ENCODE peak calls at places on chromosomes 2 and 18, in seven cellular contexts. C, X, H, F, B, U and E are unnamed samples. For H3K36me3 and H3K27me3, the result is how much of the 10 kb centered on the place peaks cover.

GRCh38 chr2:98691307-98691706 is 39.6 kb downstream of the MGAT4A start:
- DNase-seq in C (no peak), X (no peak), B (no peak), U (no peak), H (no peak), F (no peak), E (no peak)

GRCh38 chr2:150601280-150602038 is 114.0 kb upstream of the RND3 start:
- DNase-seq in X (no peak), B (no peak), H (no peak), U (no peak), C (no peak), F (peak), E (no peak)

GRCh38 chr18:51151568-51152511 is 45.6 kb downstream of the MEX3C start:
- DNase-seq in X (no peak), U (no peak), F (no peak), H (peak), C (peak), B (no peak), E (no peak)

GRCh38 chr2:207936380-207936779 is 88.9 kb downstream of the PLEKHM3 start:
- DNase-seq in H (no peak), F (no peak), X (no peak), C (no peak), B (no peak), U (no peak), E (no peak)

GRCh38 chr18:63264871-63265270 is 54.7 kb downstream of the BCL2 start:
- DNase-seq in U (no peak), B (no peak), F (no peak), C (no peak), H (no peak), X (no peak), E (no peak)

GRCh38 chr2:3598197-3598910 is 3.4 kb downstream of the COLEC11 start:
- DNase-seq in H (no peak), C (no peak), F (no peak), U (no peak), X (no peak), B (no peak), E (no peak)

GRCh38 chr2:229407170-229407569 is 136.1 kb upstream of the PID1 start:
- DNase-seq in C (peak), U (peak), X (peak), B (no peak), H (peak), F (peak), E (peak)

GRCh38 chr2:215548714-215549113 is 112.8 kb upstream of the FN1 start:
- DNase-seq in U (no peak), X (no peak), B (no peak), C (no peak), F (peak), H (no peak), E (no peak)

GRCh38 chr18:13540783-13541182 is 185.6 kb downstream of the FAM210A start:
- DNase-seq in H (no peak), F (no peak), U (no peak), B (no peak), C (no peak), X (no peak), E (no peak)

GRCh38 chr2:96924775-96925747 is 55.2 kb upstream of the SEMA4C start:
- DNase-seq in U (no peak), F (no peak), B (no peak), H (no peak), X (peak), C (no peak), E (no peak)

GRCh38 chr2:33340265-33340664 is 136.2 kb upstream of the RASGRP3 start:
- DNase-seq in C (no peak), U (no peak), F (peak), B (no peak), H (peak), X (peak), E (peak)

GRCh38 chr18:51107594-51108305 is 77.7 kb downstream of the SMAD4 start:
- DNase-seq in B (no peak), X (no peak), C (no peak), U (no peak), H (no peak), F (no peak), E (no peak)

GRCh38 chr2:156343096-156343939 is 10.8 kb upstream of the NR4A2 start:
- DNase-seq in F (no peak), B (no peak), C (no peak), H (no peak), U (no peak), X (no peak), E (no peak)

GRCh38 chr2:241859436-241860183 is 916 bp upstream of the PDCD1 start:
- DNase-seq in X (peak), C (no peak), B (no peak), F (peak), U (no peak), H (peak), E (no peak)

GRCh38 chr2:209629622-209630021 is 142.0 kb upstream of the UNC80 start:
- DNase-seq in U (no peak), C (no peak), X (no peak), B (no peak), H (no peak), F (peak), E (no peak)

GRCh38 chr2:173175222-173175621 is 99.6 kb downstream of the MAP3K20 start:
- DNase-seq in C (no peak), B (no peak), F (peak), X (no peak), H (no peak), U (no peak), E (no peak)

GRCh38 chr18:61618816-61619215 is 274.0 kb downstream of the RNF152 start:
- DNase-seq in F (no peak), B (no peak), X (no peak), H (no peak), C (no peak), U (no peak), E (no peak)

GRCh38 chr2:200172944-200173481 is 133.5 kb upstream of the SPATS2L start:
- DNase-seq in F (peak), H (no peak), X (no peak), C (no peak), B (no peak), U (no peak), E (no peak)

GRCh38 chr2:68190991-68191731 is 33.5 kb downstream of the PNO1 start:
- DNase-seq in B (no peak), H (no peak), C (no peak), F (peak), U (no peak), X (no peak), E (no peak)

GRCh38 chr18:13549879-13550231 is 176.5 kb downstream of the FAM210A start:
- DNase-seq in C (no peak), X (no peak), B (no peak), U (no peak), H (no peak), F (no peak), E (no peak)

GRCh38 chr2:200380139-200380561 is 73.7 kb downstream of the SPATS2L start:
- DNase-seq in F (no peak), B (no peak), C (no peak), H (no peak), U (peak), X (no peak), E (no peak)

GRCh38 chr2:176001281-176001902 is 675 bp downstream of the LNPK start:
- DNase-seq in H (peak), C (peak), F (peak), B (no peak), U (peak), X (peak), E (peak)

GRCh38 chr18:39960545-39960944 is 1994.5 kb upstream of the PIK3C3 start:
- DNase-seq in B (no peak), X (no peak), H (no peak), U (no peak), C (no peak), F (no peak), E (no peak)

GRCh38 chr2:127404466-127405251 is 13.6 kb upstream of the PROC start:
- DNase-seq in C (no peak), B (no peak), X (no peak), U (no peak), H (no peak), F (no peak), E (no peak)

GRCh38 chr2:17518212-17519154 is at the start of gene RAD51AP2:
- DNase-seq in F (peak), H (peak), C (peak), B (peak), U (peak), X (peak), E (peak)

GRCh38 chr2:226984461-226985226 is 148.8 kb downstream of the RHBDD1 start:
- DNase-seq in F (no peak), X (no peak), B (no peak), U (no peak), H (no peak), C (no peak), E (no peak)

GRCh38 chr2:190350371-190350770 is 7.0 kb downstream of the INPP1 start:
- DNase-seq in X (no peak), H (no peak), B (no peak), C (no peak), U (no peak), F (no peak), E (no peak)

GRCh38 chr2:140567734-140568133 is 1563.1 kb downstream of the LRP1B start:
- DNase-seq in B (no peak), U (no peak), X (no peak), H (no peak), F (peak), C (no peak), E (no peak)

GRCh38 chr2:21013043-21013816 is 30.6 kb downstream of the APOB start:
- DNase-seq in C (no peak), F (no peak), U (no peak), X (no peak), H (no peak), B (no peak), E (no peak)

GRCh38 chr2:146124741-146125140 is 1604.8 kb upstream of the ZEB2 start:
- DNase-seq in X (no peak), C (no peak), B (no peak), H (no peak), U (no peak), F (peak), E (no peak)

GRCh38 chr2:180495606-180496005 is 484.8 kb upstream of the UBE2E3 start:
- DNase-seq in X (peak), U (no peak), H (no peak), B (no peak), F (peak), C (no peak), E (no peak)

GRCh38 chr2:235543126-235543750 is 49.4 kb downstream of the AGAP1 start:
- DNase-seq in U (no peak), F (no peak), B (no peak), X (no peak), H (peak), C (peak), E (no peak)

GRCh38 chr2:127011136-127011740 is 95.7 kb downstream of the BIN1 start:
- DNase-seq in U (no peak), C (no peak), F (no peak), X (no peak), B (no peak), H (no peak), E (no peak)

GRCh38 chr2:239717319-239717675 is 307.8 kb downstream of the NDUFA10 start:
- DNase-seq in C (no peak), H (no peak), F (no peak), B (no peak), U (no peak), X (no peak), E (no peak)

GRCh38 chr2:38432827-38433606 is 55.9 kb upstream of the ATL2 start:
- DNase-seq in U (no peak), F (no peak), X (no peak), B (no peak), C (no peak), H (no peak), E (no peak)
- H3K27ac ChIP-seq in U (no peak), F (no peak), X (no peak), B (no peak), C (no peak), H (no peak), E (no peak)

GRCh38 chr2:24914713-24915112 is 5.3 kb downstream of the ADCY3 start:
- DNase-seq in X (no peak), B (no peak), C (no peak), H (no peak), F (no peak), U (no peak), E (no peak)
- H3K36me3 ChIP-seq in X (under half), B (under half), C (under half), H (under half), F (under half), U (under half), E (under half)

GRCh38 chr2:152098033-152098797 is 629 bp downstream of the CACNB4 start:
- DNase-seq in F (peak), B (peak), X (peak), C (peak), H (peak), U (peak), E (peak)

GRCh38 chr2:152089238-152089637 is 9.6 kb downstream of the CACNB4 start:
- DNase-seq in F (no peak), C (no peak), U (no peak), X (no peak), H (no peak), B (no peak), E (no peak)

GRCh38 chr2:152097291-152098032 is 1.4 kb downstream of the CACNB4 start:
- DNase-seq in H (no peak), C (no peak), U (peak), F (peak), X (no peak), B (peak), E (no peak)

GRCh38 chr2:152093464-152093863 is 5.4 kb downstream of the CACNB4 start:
- DNase-seq in U (no peak), C (no peak), F (no peak), B (no peak), H (no peak), X (no peak), E (no peak)

GRCh38 chr2:152094014-152094413 is 4.8 kb downstream of the CACNB4 start:
- DNase-seq in F (no peak), B (no peak), U (no peak), X (no peak), C (no peak), H (no peak), E (no peak)
- H3K27me3 ChIP-seq in F (under half), B (under half), U (half or more), X (under half), C (under half), H (under half), E (under half)

GRCh38 chr2:217997510-217997909 is 5.3 kb downstream of the TNS1 start:
- DNase-seq in U (no peak), B (no peak), X (no peak), H (no peak), F (no peak), C (no peak), E (no peak)

GRCh38 chr2:217993817-217994459 is 8.9 kb downstream of the TNS1 start:
- DNase-seq in B (peak), U (peak), H (peak), C (peak), F (peak), X (peak), E (peak)

GRCh38 chr2:217994776-217995274 is 8.0 kb downstream of the TNS1 start:
- DNase-seq in X (no peak), C (no peak), H (no peak), U (no peak), F (peak), B (no peak), E (peak)

GRCh38 chr2:217995741-217996141 is 7.1 kb downstream of the TNS1 start:
- DNase-seq in F (peak), C (peak), U (no peak), B (no peak), H (no peak), X (peak), E (peak)

GRCh38 chr2:217996345-217996744 is 6.5 kb downstream of the TNS1 start:
- DNase-seq in U (no peak), C (no peak), B (no peak), F (peak), X (peak), H (no peak), E (peak)
- H3K27ac ChIP-seq in U (no peak), C (no peak), B (no peak), F (peak), X (peak), H (peak), E (peak)

GRCh38 chr2:216676630-216677029 is 18.7 kb downstream of the IGFBP5 start:
- DNase-seq in F (no peak), C (no peak), H (no peak), B (no peak), X (no peak), U (no peak), E (no peak)

GRCh38 chr2:216678813-216679657 is 16.3 kb downstream of the IGFBP5 start:
- DNase-seq in B (no peak), U (no peak), F (no peak), C (no peak), X (peak), H (no peak), E (no peak)

GRCh38 chr2:216679658-216680024 is 15.7 kb downstream of the IGFBP5 start:
- DNase-seq in F (no peak), X (peak), B (no peak), U (no peak), H (no peak), C (no peak), E (no peak)

GRCh38 chr2:216677439-216678097 is 17.8 kb downstream of the IGFBP5 start:
- DNase-seq in B (no peak), C (no peak), F (no peak), U (no peak), X (no peak), H (no peak), E (no peak)

GRCh38 chr2:216678098-216678465 is 17.3 kb downstream of the IGFBP5 start:
- DNase-seq in H (no peak), B (no peak), C (no peak), X (no peak), U (no peak), F (no peak), E (no peak)
- H3K36me3 ChIP-seq in H (under half), B (half or more), C (under half), X (under half), U (under half), F (under half), E (under half)

GRCh38 chr18:7157760-7158159 is 40.2 kb upstream of the LAMA1 start:
- DNase-seq in U (no peak), H (no peak), X (no peak), C (no peak), F (no peak), B (no peak), E (no peak)

GRCh38 chr18:7155092-7155491 is 37.5 kb upstream of the LAMA1 start:
- DNase-seq in X (no peak), C (no peak), B (no peak), F (no peak), H (no peak), U (no peak), E (no peak)

GRCh38 chr18:7155887-7156286 is 38.3 kb upstream of the LAMA1 start:
- DNase-seq in X (no peak), U (no peak), H (no peak), B (no peak), C (no peak), F (no peak), E (no peak)

GRCh38 chr18:7152485-7152884 is 34.9 kb upstream of the LAMA1 start:
- DNase-seq in B (no peak), F (no peak), X (no peak), H (no peak), U (no peak), C (no peak), E (no peak)

DNA sequence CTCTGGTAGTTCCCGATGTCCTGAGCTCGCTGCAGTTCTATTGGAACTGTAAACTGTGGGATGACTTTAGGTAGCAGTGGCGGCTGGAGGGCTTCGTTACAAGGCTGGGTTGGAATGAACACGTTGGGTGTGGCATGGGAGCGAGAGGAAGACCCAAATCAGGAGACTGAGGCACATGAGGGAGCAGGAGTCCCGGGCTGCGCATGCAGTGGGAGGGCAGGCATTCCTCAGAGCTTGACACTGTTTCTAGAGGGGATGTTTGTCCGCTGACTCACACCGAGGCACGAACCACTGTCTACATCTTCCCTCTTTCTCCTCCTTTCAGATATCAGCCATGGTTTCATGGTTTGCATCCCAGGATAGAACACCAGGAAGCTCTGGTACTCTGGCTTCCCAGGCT is 40.6 kb upstream of the LAMA1 start:
- DNase-seq in H (no peak), X (no peak), B (no peak), F (peak), C (no peak), U (no peak), E (no peak)
- H3K27me3 ChIP-seq in H (under half), X (under half), B (under half), F (under half), C (under half), U (under half), E (under half)

DNA sequence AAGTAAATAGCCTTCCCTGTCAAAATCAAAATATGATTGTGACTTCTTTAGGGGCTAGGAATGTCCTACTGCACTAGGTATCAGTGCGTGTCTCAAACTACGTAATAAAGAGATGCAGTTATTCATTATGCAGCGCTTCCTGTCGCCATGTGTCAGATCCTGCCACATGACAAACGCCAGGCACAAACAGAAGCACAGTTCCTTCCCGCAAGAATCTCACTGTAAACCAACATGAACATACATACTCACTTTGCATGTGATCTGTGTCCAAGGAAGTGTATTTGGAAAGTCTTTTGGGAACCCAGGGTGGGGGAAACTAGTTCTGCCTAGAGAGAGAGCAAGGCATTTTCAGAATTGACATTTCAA is 599.9 kb downstream of the RNF144A start:
- DNase-seq in F (no peak), H (no peak), C (no peak), B (no peak), U (no peak), X (no peak), E (no peak)
- H3K27ac ChIP-seq in F (no peak), H (no peak), C (no peak), B (no peak), U (no peak), X (no peak), E (no peak)